ENCODE peak calls at places on chromosome 1, in six cellular contexts. One of them, this sample, is unnamed.

GRCh38 chr1:57307382-57307781 is 116.5 kb downstream of the DAB1 start:
- DNase-seq in GM12878: peak; percentile 3
- DNase-seq in HepG2: no peak
- DNase-seq in GM12892: peak; percentile 13
- DNase-seq in H1: no peak
- DNase-seq in K562: peak; percentile 68
- DNase-seq in this sample: peak; percentile 6

GRCh38 chr1:247070645-247071044 is 8.0 kb downstream of the ZNF670 start:
- DNase-seq in HepG2: no peak
- DNase-seq in GM12878: no peak
- DNase-seq in K562: no peak
- DNase-seq in GM12892: no peak
- DNase-seq in H1: no peak
- DNase-seq in this sample: no peak

GRCh38 chr1:10677508-10678364 is 118.7 kb downstream of the CASZ1 start:
- DNase-seq in K562: no peak
- DNase-seq in H1: no peak
- DNase-seq in GM12892: no peak
- DNase-seq in HepG2: peak; percentile 66
- DNase-seq in GM12878: no peak
- DNase-seq in this sample: no peak

GRCh38 chr1:40036574-40036973 is 4.0 kb upstream of the CAP1 start:
- DNase-seq in GM12878: no peak
- DNase-seq in K562: peak; percentile 70
- DNase-seq in H1: no peak
- DNase-seq in HepG2: no peak
- DNase-seq in GM12892: no peak
- DNase-seq in this sample: no peak

GRCh38 chr1:186183219-186183618 is 191.8 kb downstream of the TPR start:
- DNase-seq in GM12892: no peak
- DNase-seq in K562: no peak
- DNase-seq in HepG2: no peak
- DNase-seq in H1: no peak
- DNase-seq in GM12878: no peak
- DNase-seq in this sample: no peak

GRCh38 chr1:158067651-158068050 is 74.2 kb downstream of the KIRREL1 start:
- DNase-seq in HepG2: no peak
- DNase-seq in GM12892: no peak
- DNase-seq in H1: no peak
- DNase-seq in K562: no peak
- DNase-seq in GM12878: no peak
- DNase-seq in this sample: no peak

GRCh38 chr1:85473390-85473789 is 8.4 kb upstream of the DDAH1 start:
- DNase-seq in GM12878: no peak
- DNase-seq in GM12892: no peak
- DNase-seq in HepG2: peak; percentile 10
- DNase-seq in H1: no peak
- DNase-seq in K562: no peak
- DNase-seq in this sample: no peak

GRCh38 chr1:51920130-51920529 is 41.6 kb upstream of the NRDC start:
- DNase-seq in H1: no peak
- DNase-seq in K562: no peak
- DNase-seq in GM12878: no peak
- DNase-seq in GM12892: no peak
- DNase-seq in HepG2: no peak
- DNase-seq in this sample: no peak

GRCh38 chr1:202056644-202057334 is 46.4 kb downstream of the ELF3 start:
- DNase-seq in K562: peak; percentile 6
- DNase-seq in HepG2: peak; percentile 89
- DNase-seq in H1: no peak
- DNase-seq in GM12878: no peak
- DNase-seq in GM12892: no peak
- DNase-seq in this sample: no peak

GRCh38 chr1:211285196-211285595 is 26.0 kb downstream of the RCOR3 start:
- DNase-seq in H1: no peak
- DNase-seq in HepG2: no peak
- DNase-seq in GM12892: no peak
- DNase-seq in K562: no peak
- DNase-seq in GM12878: no peak
- DNase-seq in this sample: no peak

GRCh38 chr1:159000070-159000409 is 9.7 kb upstream of the IFI16 start:
- DNase-seq in K562: no peak
- DNase-seq in GM12892: no peak
- DNase-seq in GM12878: no peak
- DNase-seq in H1: no peak
- DNase-seq in HepG2: no peak
- DNase-seq in this sample: no peak

GRCh38 chr1:245378352-245379144 is 223.8 kb downstream of the KIF26B start:
- DNase-seq in HepG2: no peak
- DNase-seq in K562: no peak
- DNase-seq in GM12892: no peak
- DNase-seq in GM12878: no peak
- DNase-seq in H1: peak; percentile 53
- DNase-seq in this sample: no peak

GRCh38 chr1:100543640-100544039 is 5.7 kb downstream of the GPR88 start:
- DNase-seq in K562: peak; percentile 57
- DNase-seq in GM12892: no peak
- DNase-seq in H1: no peak
- DNase-seq in HepG2: peak; percentile 40
- DNase-seq in GM12878: no peak
- DNase-seq in this sample: no peak

GRCh38 chr1:5905431-5905830 is 86.8 kb downstream of the NPHP4 start:
- DNase-seq in GM12878: no peak
- DNase-seq in K562: no peak
- DNase-seq in GM12892: no peak
- DNase-seq in H1: no peak
- DNase-seq in HepG2: no peak
- DNase-seq in this sample: no peak

GRCh38 chr1:217527151-217527550 is 103.7 kb downstream of the GPATCH2 start:
- DNase-seq in K562: no peak
- DNase-seq in HepG2: no peak
- DNase-seq in H1: no peak
- DNase-seq in GM12892: no peak
- DNase-seq in GM12878: no peak
- DNase-seq in this sample: no peak

GRCh38 chr1:78691995-78692747 is 42.5 kb downstream of the IFI44 start:
- DNase-seq in HepG2: no peak
- DNase-seq in H1: no peak
- DNase-seq in GM12878: no peak
- DNase-seq in K562: no peak
- DNase-seq in GM12892: no peak
- DNase-seq in this sample: no peak

GRCh38 chr1:221217029-221217428 is 337.8 kb downstream of the HLX start:
- DNase-seq in K562: no peak
- DNase-seq in GM12892: no peak
- DNase-seq in HepG2: no peak
- DNase-seq in GM12878: no peak
- DNase-seq in H1: no peak
- DNase-seq in this sample: no peak

GRCh38 chr1:214427871-214428277 is 123.5 kb downstream of the PTPN14 start:
- DNase-seq in K562: no peak
- DNase-seq in GM12892: no peak
- DNase-seq in HepG2: peak; percentile 41
- DNase-seq in H1: no peak
- DNase-seq in GM12878: peak; percentile 80
- DNase-seq in this sample: no peak

GRCh38 chr1:51237714-51238403 is 1.8 kb downstream of the RNF11 start:
- DNase-seq in GM12892: no peak
- DNase-seq in GM12878: no peak
- DNase-seq in H1: no peak
- DNase-seq in K562: no peak
- DNase-seq in HepG2: no peak
- DNase-seq in this sample: no peak

DNA sequence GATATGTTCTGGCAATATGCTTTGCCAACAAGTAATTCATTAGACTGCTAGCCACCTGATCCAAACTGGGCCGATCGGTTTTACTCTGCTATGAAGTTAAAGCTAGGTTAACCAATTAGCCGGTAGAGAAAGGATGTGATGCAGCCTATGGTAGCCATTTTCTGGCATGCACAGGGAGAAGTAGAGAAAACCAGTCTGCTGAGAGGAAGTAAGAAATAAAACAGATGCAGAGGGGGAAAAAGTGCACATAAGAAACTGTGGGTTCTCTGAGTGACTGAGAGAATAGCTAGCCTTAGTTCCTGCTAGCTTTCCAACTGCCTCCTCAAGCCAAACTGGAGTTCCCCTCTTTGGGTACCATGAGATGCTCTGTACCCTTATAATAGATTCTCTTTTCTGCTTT is 52.8 kb downstream of the ARID4B start:
- DNase-seq in K562: no peak
- DNase-seq in GM12878: peak; percentile 55
- DNase-seq in GM12892: peak; percentile 22
- DNase-seq in HepG2: no peak
- DNase-seq in H1: no peak
- DNase-seq in this sample: peak; percentile 33
- TF ChIP-seq TAF1 in K562: no peak
- TF ChIP-seq TAF1 in GM12878: no peak
- TF ChIP-seq TAF1 in GM12892: no peak
- TF ChIP-seq TAF1 in HepG2: no peak
- TF ChIP-seq TAF1 in H1: no peak
- TF ChIP-seq TAF1 in this sample: no peak

GRCh38 chr1:84365225-84366221 is 32.8 kb upstream of the DNASE2B start:
- DNase-seq in K562: peak; percentile 27
- DNase-seq in GM12878: no peak
- DNase-seq in GM12892: no peak
- DNase-seq in H1: no peak
- DNase-seq in HepG2: peak; percentile 44
- DNase-seq in this sample: no peak
- TF ChIP-seq POLR2A in K562: no peak
- TF ChIP-seq POLR2A in GM12878: no peak
- TF ChIP-seq POLR2A in GM12892: no peak
- TF ChIP-seq POLR2A in H1: no peak
- TF ChIP-seq POLR2A in HepG2: no peak
- TF ChIP-seq POLR2A in this sample: no peak

GRCh38 chr1:228305721-228306152 is 97.9 kb downstream of the OBSCN start:
- DNase-seq in H1: no peak
- DNase-seq in GM12892: no peak
- DNase-seq in GM12878: no peak
- DNase-seq in HepG2: no peak
- DNase-seq in K562: no peak
- DNase-seq in this sample: no peak

GRCh38 chr1:228304766-228305395 is 97.0 kb downstream of the OBSCN start:
- DNase-seq in HepG2: no peak
- DNase-seq in GM12892: no peak
- DNase-seq in GM12878: no peak
- DNase-seq in H1: no peak
- DNase-seq in K562: no peak
- DNase-seq in this sample: no peak

GRCh38 chr1:228302086-228302485 is 94.2 kb downstream of the OBSCN start:
- DNase-seq in GM12892: no peak
- DNase-seq in GM12878: no peak
- DNase-seq in K562: no peak
- DNase-seq in HepG2: no peak
- DNase-seq in H1: no peak
- DNase-seq in this sample: no peak

GRCh38 chr1:228304225-228304624 is 96.4 kb downstream of the OBSCN start:
- DNase-seq in GM12878: no peak
- DNase-seq in H1: no peak
- DNase-seq in GM12892: no peak
- DNase-seq in K562: no peak
- DNase-seq in HepG2: no peak
- DNase-seq in this sample: no peak

DNA sequence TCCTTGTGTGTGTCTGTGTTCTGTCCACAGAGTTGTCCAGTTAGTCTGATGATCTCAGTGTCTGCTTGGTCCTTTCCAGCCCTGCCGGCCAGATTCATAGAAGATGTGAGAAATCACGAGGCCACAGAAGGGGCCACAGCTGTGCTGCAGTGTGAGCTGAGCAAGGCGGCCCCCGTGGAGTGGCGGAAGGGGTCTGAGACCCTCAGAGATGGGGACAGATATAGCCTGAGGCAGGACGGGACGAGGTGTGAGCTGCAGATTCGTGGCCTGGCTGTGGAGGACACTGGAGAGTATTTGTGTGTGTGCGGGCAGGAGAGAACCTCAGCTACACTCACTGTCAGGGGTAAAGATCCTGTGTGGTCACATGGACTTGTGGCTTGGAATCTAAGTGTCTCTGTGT is 95.8 kb downstream of the OBSCN start:
- DNase-seq in HepG2: no peak
- DNase-seq in K562: no peak
- DNase-seq in H1: no peak
- DNase-seq in GM12878: no peak
- DNase-seq in GM12892: no peak
- DNase-seq in this sample: no peak
- TF ChIP-seq TAF1 in HepG2: no peak
- TF ChIP-seq TAF1 in K562: no peak
- TF ChIP-seq TAF1 in H1: no peak
- TF ChIP-seq TAF1 in GM12878: no peak
- TF ChIP-seq TAF1 in GM12892: no peak
- TF ChIP-seq TAF1 in this sample: no peak

GRCh38 chr1:1136547-1137230 is 20.8 kb upstream of the C1orf159 start:
- DNase-seq in H1: no peak
- DNase-seq in K562: no peak
- DNase-seq in GM12892: peak; percentile 61
- DNase-seq in GM12878: no peak
- DNase-seq in HepG2: no peak
- DNase-seq in this sample: peak; percentile 63

GRCh38 chr1:1132042-1132927 is 16.4 kb upstream of the C1orf159 start:
- DNase-seq in GM12878: no peak
- DNase-seq in HepG2: no peak
- DNase-seq in K562: no peak
- DNase-seq in H1: no peak
- DNase-seq in GM12892: no peak
- DNase-seq in this sample: no peak

GRCh38 chr1:1135339-1136111 is 19.6 kb upstream of the C1orf159 start:
- DNase-seq in GM12878: no peak
- DNase-seq in H1: no peak
- DNase-seq in HepG2: no peak
- DNase-seq in K562: peak; percentile 79
- DNase-seq in GM12892: no peak
- DNase-seq in this sample: no peak

GRCh38 chr1:1134300-1134961 is 18.5 kb upstream of the C1orf159 start:
- DNase-seq in K562: no peak
- DNase-seq in GM12892: no peak
- DNase-seq in GM12878: no peak
- DNase-seq in HepG2: no peak
- DNase-seq in H1: no peak
- DNase-seq in this sample: no peak

DNA sequence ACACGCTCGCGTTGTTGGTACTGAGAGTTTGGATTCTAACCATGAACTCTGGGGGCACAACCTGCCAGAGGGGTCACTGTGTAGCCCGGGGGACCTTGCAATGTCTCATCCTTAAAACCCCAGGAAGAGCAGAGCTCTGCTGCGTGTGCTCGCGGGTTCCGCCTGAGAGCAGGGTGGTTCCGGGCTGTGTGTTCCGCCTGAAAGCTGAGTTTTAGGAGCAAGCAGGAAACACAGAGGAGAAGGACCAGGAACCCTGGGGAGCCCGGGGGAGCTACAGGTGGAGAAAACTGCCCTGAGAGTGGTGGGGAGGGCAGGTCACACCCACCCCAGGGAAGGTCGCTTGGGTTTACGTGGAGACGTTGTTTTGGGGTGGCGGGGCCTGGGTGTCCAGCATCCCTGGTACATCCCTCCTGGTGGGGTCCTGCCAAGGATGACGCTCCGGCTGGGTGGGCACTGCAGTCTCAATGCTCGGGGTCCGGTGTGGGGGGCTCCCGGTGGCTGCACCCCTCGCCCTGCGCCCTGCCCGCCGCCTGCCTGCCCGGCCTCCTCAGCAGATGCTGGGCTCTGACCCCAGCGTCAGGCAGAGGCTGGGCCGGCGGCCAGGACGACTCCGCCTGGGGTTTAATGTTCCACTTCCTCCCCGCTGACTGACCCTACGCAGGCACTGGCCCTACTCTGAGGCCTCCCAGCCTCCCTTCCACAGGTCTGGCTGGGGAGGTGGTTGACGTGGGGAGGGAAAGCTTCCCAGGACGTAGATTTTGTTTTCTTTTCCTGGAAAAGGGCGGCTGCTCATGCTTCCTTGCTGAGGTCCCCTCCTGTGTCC is 17.2 kb upstream of the C1orf159 start:
- DNase-seq in GM12878: no peak
- DNase-seq in H1: no peak
- DNase-seq in K562: no peak
- DNase-seq in GM12892: no peak
- DNase-seq in HepG2: no peak
- DNase-seq in this sample: no peak
- TF ChIP-seq POLR2A in GM12878: no peak
- TF ChIP-seq POLR2A in H1: no peak
- TF ChIP-seq POLR2A in K562: no peak
- TF ChIP-seq POLR2A in GM12892: no peak
- TF ChIP-seq POLR2A in HepG2: no peak
- TF ChIP-seq POLR2A in this sample: no peak

This sample was measured in GM12891.